ENCODE peak calls at places on chromosome 16, in seven cellular contexts. S is effector CD4-positive, alpha-beta T cell; M is GM12865; Y is 8988T; V is hepatic stellate cell; K is iris pigment epithelial cell; X is activated T-cell treated with anti-CD3 and anti-CD28 coated beads, Interleukin-2, amount 50 U/mL, for 4 hours. Z is an unnamed sample.

GRCh38 chr16:27374794-27375499 is 27.0 kb upstream of the IL21R start:
- DNase-seq in S (no peak), M (peak; percentile 91), Y (peak; percentile 69), V (peak; percentile 83), K (peak; percentile 91), X (peak; percentile 54), Z (peak; percentile 68)

GRCh38 chr16:35734728-35735402 is 2275.5 kb downstream of the TP53TG3F start:
- DNase-seq in S (no peak), M (no peak), Y (no peak), V (no peak), K (no peak), X (no peak), Z (no peak)

GRCh38 chr16:81717662-81718189 is 61.4 kb upstream of the PLCG2 start:
- DNase-seq in S (no peak), M (no peak), Y (no peak), V (no peak), K (no peak), X (no peak), Z (no peak)

GRCh38 chr16:52928955-52929354 is 123.7 kb downstream of the CHD9NB start:
- DNase-seq in S (no peak), M (no peak), Y (no peak), V (no peak), K (no peak), X (no peak), Z (no peak)

GRCh38 chr16:80791411-80791810 is 13.0 kb downstream of the CDYL2 start:
- DNase-seq in S (no peak), M (no peak), Y (no peak), V (no peak), K (no peak), X (no peak), Z (no peak)

GRCh38 chr16:55171241-55171640 is 152.8 kb upstream of the IRX6 start:
- DNase-seq in S (no peak), M (no peak), Y (no peak), V (no peak), K (no peak), X (no peak), Z (no peak)

GRCh38 chr16:47060596-47060995 is 83.1 kb downstream of the NETO2 start:
- DNase-seq in S (no peak), M (no peak), Y (no peak), V (no peak), K (no peak), X (no peak), Z (no peak)

GRCh38 chr16:78705694-78706093 is 606.2 kb downstream of the WWOX start:
- DNase-seq in S (no peak), M (peak; percentile 37), Y (no peak), V (no peak), K (peak; percentile 55), X (no peak), Z (peak; percentile 21)

GRCh38 chr16:4505356-4506153 is 29.4 kb downstream of the HMOX2 start:
- DNase-seq in S (peak; percentile 78), M (peak; percentile 84), Y (no peak), V (no peak), K (no peak), X (peak; percentile 65), Z (peak; percentile 77)

GRCh38 chr16:29926675-29927522 is 873 bp upstream of the KCTD13 start:
- DNase-seq in S (no peak), M (no peak), Y (no peak), V (peak; percentile 50), K (no peak), X (no peak), Z (no peak)

GRCh38 chr16:56793504-56793903 is 63.6 kb downstream of the NUP93 start:
- DNase-seq in S (no peak), M (peak; percentile 12), Y (no peak), V (no peak), K (peak; percentile 57), X (no peak), Z (no peak)

GRCh38 chr16:83901101-83901500 is 2.2 kb downstream of the MLYCD start:
- DNase-seq in S (no peak), M (no peak), Y (no peak), V (no peak), K (peak; percentile 59), X (no peak), Z (no peak)

Z was measured in GM13977.